ENCODE peak calls at places on chromosomes 1 and 21, in four cellular contexts. One of them, this sample, is unnamed.
A peak's percentile ranks its signal among the peaks of the same experiment; 100 is the strongest.

GRCh38 chr1:30409476-30410152 is 313.8 kb downstream of the MATN1 start:
- DNase-seq in neural progenitor cell: no peak
- DNase-seq in IMR-90: no peak
- DNase-seq in fibroblast of lung: no peak
- DNase-seq in this sample: no peak

GRCh38 chr1:227892930-227893695 is 54.6 kb downstream of the WNT9A start:
- DNase-seq in neural progenitor cell: no peak
- DNase-seq in IMR-90: no peak
- DNase-seq in fibroblast of lung: no peak
- DNase-seq in this sample: no peak

GRCh38 chr1:113792986-113793385 is 19.3 kb downstream of the RSBN1 start:
- DNase-seq in neural progenitor cell: no peak
- DNase-seq in IMR-90: peak; percentile 70
- DNase-seq in fibroblast of lung: peak; percentile 46
- DNase-seq in this sample: peak; percentile 5

GRCh38 chr1:201272838-201273237 is 10.5 kb upstream of the PKP1 start:
- DNase-seq in neural progenitor cell: no peak
- DNase-seq in IMR-90: no peak
- DNase-seq in fibroblast of lung: no peak
- DNase-seq in this sample: no peak

GRCh38 chr1:108512239-108513071 is 47.4 kb upstream of the EEIG2 start:
- DNase-seq in neural progenitor cell: peak; percentile 27
- DNase-seq in IMR-90: peak; percentile 50
- DNase-seq in fibroblast of lung: peak; percentile 68
- DNase-seq in this sample: no peak

GRCh38 chr1:183731151-183731550 is 73.8 kb upstream of the RGL1 start:
- DNase-seq in neural progenitor cell: no peak
- DNase-seq in IMR-90: no peak
- DNase-seq in fibroblast of lung: no peak
- DNase-seq in this sample: no peak

GRCh38 chr1:178632619-178633018 is 92.4 kb upstream of the RALGPS2 start:
- DNase-seq in neural progenitor cell: no peak
- DNase-seq in IMR-90: peak; percentile 72
- DNase-seq in fibroblast of lung: peak; percentile 63
- DNase-seq in this sample: peak; percentile 35

GRCh38 chr1:20411196-20411980 is 74.6 kb downstream of the CAMK2N1 start:
- DNase-seq in neural progenitor cell: no peak
- DNase-seq in IMR-90: peak; percentile 97
- DNase-seq in fibroblast of lung: peak; percentile 93
- DNase-seq in this sample: peak; percentile 91

GRCh38 chr1:152410599-152410998 is 3.5 kb downstream of the CRNN start:
- DNase-seq in neural progenitor cell: no peak
- DNase-seq in IMR-90: peak; percentile 1
- DNase-seq in fibroblast of lung: no peak
- DNase-seq in this sample: no peak

GRCh38 chr21:34639250-34639649 is 24.3 kb upstream of the RCAN1 start:
- DNase-seq in neural progenitor cell: no peak
- DNase-seq in IMR-90: no peak
- DNase-seq in fibroblast of lung: no peak
- DNase-seq in this sample: no peak

GRCh38 chr1:47926461-47926999 is 70.7 kb downstream of the TRABD2B start:
- DNase-seq in neural progenitor cell: no peak
- DNase-seq in IMR-90: no peak
- DNase-seq in fibroblast of lung: no peak
- DNase-seq in this sample: no peak

GRCh38 chr21:42561742-42562141 is 48.1 kb downstream of the SLC37A1 start:
- DNase-seq in neural progenitor cell: no peak
- DNase-seq in IMR-90: no peak
- DNase-seq in fibroblast of lung: no peak
- DNase-seq in this sample: no peak

GRCh38 chr1:22952694-22953391 is 19.8 kb downstream of the LACTBL1 start:
- DNase-seq in neural progenitor cell: no peak
- DNase-seq in IMR-90: no peak
- DNase-seq in fibroblast of lung: no peak
- DNase-seq in this sample: no peak

GRCh38 chr1:214504330-214504729 is 47.1 kb downstream of the PTPN14 start:
- DNase-seq in neural progenitor cell: no peak
- DNase-seq in IMR-90: no peak
- DNase-seq in fibroblast of lung: no peak
- DNase-seq in this sample: no peak

GRCh38 chr1:23524716-23525401 is 6.2 kb downstream of the E2F2 start:
- DNase-seq in neural progenitor cell: peak; percentile 26
- DNase-seq in IMR-90: no peak
- DNase-seq in fibroblast of lung: no peak
- DNase-seq in this sample: no peak

GRCh38 chr1:93658188-93658587 is 23.4 kb downstream of the BCAR3 start:
- DNase-seq in neural progenitor cell: no peak
- DNase-seq in IMR-90: peak; percentile 41
- DNase-seq in fibroblast of lung: no peak
- DNase-seq in this sample: peak; percentile 31

GRCh38 chr1:100502052-100502792 is 35.7 kb upstream of the GPR88 start:
- DNase-seq in neural progenitor cell: no peak
- DNase-seq in IMR-90: peak; percentile 23
- DNase-seq in fibroblast of lung: no peak
- DNase-seq in this sample: peak; percentile 36

GRCh38 chr1:89085781-89086180 is 20.8 kb upstream of the GBP1 start:
- DNase-seq in neural progenitor cell: no peak
- DNase-seq in IMR-90: peak; percentile 56
- DNase-seq in fibroblast of lung: peak; percentile 74
- DNase-seq in this sample: peak; percentile 27

GRCh38 chr1:244862354-244862698 is 2.0 kb downstream of the HNRNPU start:
- DNase-seq in neural progenitor cell: no peak
- DNase-seq in IMR-90: no peak
- DNase-seq in fibroblast of lung: no peak
- DNase-seq in this sample: peak; percentile 17

GRCh38 chr1:113684153-113684541 is 75.1 kb downstream of the PHTF1 start:
- DNase-seq in neural progenitor cell: no peak
- DNase-seq in IMR-90: peak; percentile 82
- DNase-seq in fibroblast of lung: peak; percentile 73
- DNase-seq in this sample: no peak

GRCh38 chr1:160071289-160071688 is 1.3 kb upstream of the KCNJ10 start:
- DNase-seq in neural progenitor cell: no peak
- DNase-seq in IMR-90: no peak
- DNase-seq in fibroblast of lung: no peak
- DNase-seq in this sample: no peak

GRCh38 chr1:233569636-233570035 is 44.3 kb upstream of the KCNK1 start:
- DNase-seq in neural progenitor cell: no peak
- DNase-seq in IMR-90: no peak
- DNase-seq in fibroblast of lung: peak; percentile 2
- DNase-seq in this sample: peak; percentile 8

GRCh38 chr1:151443846-151444790 is 15.2 kb downstream of the POGZ start:
- DNase-seq in neural progenitor cell: peak; percentile 69
- DNase-seq in IMR-90: peak; percentile 86
- DNase-seq in fibroblast of lung: peak; percentile 88
- DNase-seq in this sample: peak; percentile 77

GRCh38 chr1:25710583-25711347 is 89.2 kb upstream of the SELENON start:
- DNase-seq in neural progenitor cell: no peak
- DNase-seq in IMR-90: peak; percentile 66
- DNase-seq in fibroblast of lung: no peak
- DNase-seq in this sample: no peak

GRCh38 chr1:99180343-99180808 is 83.9 kb upstream of the PLPPR4 start:
- DNase-seq in neural progenitor cell: peak; percentile 80
- DNase-seq in IMR-90: peak; percentile 74
- DNase-seq in fibroblast of lung: peak; percentile 84
- DNase-seq in this sample: peak; percentile 62

GRCh38 chr1:228207381-228207810 is 448 bp upstream of the OBSCN start:
- DNase-seq in neural progenitor cell: no peak
- DNase-seq in IMR-90: no peak
- DNase-seq in fibroblast of lung: no peak
- DNase-seq in this sample: no peak

GRCh38 chr1:234961468-234962339 is 166.9 kb downstream of the TOMM20 start:
- DNase-seq in neural progenitor cell: no peak
- DNase-seq in IMR-90: peak; percentile 96
- DNase-seq in fibroblast of lung: peak; percentile 99
- DNase-seq in this sample: no peak
- H3K9ac ChIP-seq in neural progenitor cell: no peak overlapping the region
- H3K9ac ChIP-seq in IMR-90: peak overlapping the region; percentile 47
- H3K9ac ChIP-seq in fibroblast of lung: peak overlapping the region; percentile 34
- H3K9ac ChIP-seq in this sample: no peak overlapping the region

GRCh38 chr1:28566931-28567330 is 14.0 kb downstream of the TRNAU1AP start:
- DNase-seq in neural progenitor cell: no peak
- DNase-seq in IMR-90: no peak
- DNase-seq in fibroblast of lung: no peak
- DNase-seq in this sample: no peak
- H3K36me3 ChIP-seq in neural progenitor cell: no peaks in the 10 kb centered on the region
- H3K36me3 ChIP-seq in IMR-90: peaks cover 46% of the 10 kb centered on the region
- H3K36me3 ChIP-seq in fibroblast of lung: peaks cover 16% of the 10 kb centered on the region
- H3K36me3 ChIP-seq in this sample: peaks cover 52% of the 10 kb centered on the region

DNA sequence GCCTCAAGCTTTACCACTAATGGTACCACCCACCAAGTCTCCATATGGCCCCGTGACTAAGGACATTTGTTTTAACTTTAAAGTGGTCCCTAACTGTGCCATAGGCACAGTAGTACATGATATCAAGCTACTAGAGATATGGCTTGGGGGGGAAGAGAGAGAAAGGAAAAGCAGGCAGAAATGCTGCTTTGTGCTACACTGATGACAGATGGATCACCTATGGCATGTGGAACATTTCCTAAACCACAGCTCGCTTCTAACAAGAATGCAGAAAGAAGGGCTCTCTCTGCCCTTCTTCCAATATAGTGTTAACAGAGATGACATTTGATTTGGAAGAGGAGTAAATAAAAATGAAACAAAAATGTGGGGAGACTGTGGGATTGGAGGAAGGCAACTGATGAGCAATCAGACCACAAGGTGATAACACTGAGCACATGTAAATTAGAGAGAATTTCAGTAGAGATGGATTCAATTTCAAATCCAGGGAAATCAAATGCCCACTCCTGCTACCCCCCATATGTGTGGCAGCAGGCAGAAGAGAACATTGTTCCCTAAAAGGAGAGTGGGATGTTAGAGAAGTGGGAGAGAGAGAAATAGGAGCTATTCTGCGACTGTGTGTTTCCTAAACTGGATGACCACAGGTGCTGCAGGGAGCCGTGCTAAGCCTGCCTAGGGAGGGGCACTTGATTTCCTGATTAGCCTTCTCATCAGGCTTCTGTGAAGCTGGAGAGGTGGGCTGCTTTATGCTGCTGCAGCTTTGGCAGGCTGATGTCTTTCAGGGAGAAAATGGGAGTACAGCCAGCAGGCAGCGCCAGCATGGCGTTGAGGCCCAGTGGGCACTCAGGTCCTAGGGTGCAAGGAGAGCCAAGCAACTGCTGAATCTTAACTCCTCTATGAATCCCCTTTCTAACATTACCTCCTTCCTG is 75.3 kb downstream of the ZNF648 start:
- DNase-seq in neural progenitor cell: peak; percentile 21
- DNase-seq in IMR-90: no peak
- DNase-seq in fibroblast of lung: no peak
- DNase-seq in this sample: no peak
- H3K4me2 ChIP-seq in neural progenitor cell: peak overlapping the region; percentile 44
- H3K4me2 ChIP-seq in IMR-90: no peak overlapping the region
- H3K4me2 ChIP-seq in fibroblast of lung: no peak overlapping the region
- H3K4me2 ChIP-seq in this sample: no peak overlapping the region

DNA sequence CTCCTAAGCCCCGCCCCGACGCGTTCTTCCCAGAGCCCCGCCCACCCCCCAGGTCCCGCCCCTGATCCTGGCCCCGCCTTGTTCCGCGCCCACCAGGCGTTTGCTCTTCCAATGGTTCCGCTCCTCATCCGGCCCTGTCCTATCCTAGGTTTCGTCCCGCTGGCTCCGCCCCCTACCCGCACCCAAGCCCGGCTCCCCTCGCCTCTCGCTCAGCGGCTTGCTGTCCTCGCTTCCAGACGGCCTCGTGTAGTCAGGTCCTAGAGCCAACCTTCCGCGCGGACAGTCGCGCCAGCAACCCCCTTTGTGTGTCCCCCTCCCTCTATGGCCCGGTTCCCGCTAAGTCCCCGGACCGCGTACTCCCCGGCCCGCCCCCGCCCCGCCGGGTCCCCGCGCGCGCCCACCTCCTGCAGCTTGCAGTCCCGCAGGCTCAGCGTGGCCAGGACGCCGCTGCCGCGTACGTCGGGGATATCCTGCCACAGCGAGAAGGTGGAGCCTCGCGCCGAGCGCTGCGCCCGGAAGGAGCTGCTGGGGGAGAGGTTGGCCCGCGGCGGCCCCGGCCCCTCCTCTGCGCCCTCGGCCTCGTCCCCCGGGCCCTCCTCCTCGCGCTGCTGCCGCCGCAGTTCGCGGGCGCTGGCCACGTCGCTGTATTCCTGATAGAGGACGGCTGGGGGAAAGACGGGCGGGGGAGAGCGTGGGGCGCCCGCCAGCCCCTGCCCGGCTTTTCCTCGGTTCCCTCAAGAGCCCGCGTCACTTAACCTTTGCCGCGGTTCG is 5.7 kb downstream of the ARHGEF19 start:
- DNase-seq in neural progenitor cell: peak; percentile 99
- DNase-seq in IMR-90: peak; percentile 98
- DNase-seq in fibroblast of lung: peak; percentile 99
- DNase-seq in this sample: peak; percentile 91
- H3K9ac ChIP-seq in neural progenitor cell: no peak overlapping the region
- H3K9ac ChIP-seq in IMR-90: peak overlapping the region; percentile 80
- H3K9ac ChIP-seq in fibroblast of lung: peak overlapping the region; percentile 62
- H3K9ac ChIP-seq in this sample: no peak overlapping the region

GRCh38 chr1:110018396-110018795 is 16.0 kb upstream of the STRIP1 start:
- DNase-seq in neural progenitor cell: no peak
- DNase-seq in IMR-90: no peak
- DNase-seq in fibroblast of lung: no peak
- DNase-seq in this sample: no peak
- H3K36me3 ChIP-seq in neural progenitor cell: peaks cover 30% of the 10 kb centered on the region
- H3K36me3 ChIP-seq in IMR-90: peaks cover 63% of the 10 kb centered on the region
- H3K36me3 ChIP-seq in fibroblast of lung: peaks cover 21% of the 10 kb centered on the region
- H3K36me3 ChIP-seq in this sample: peaks cover 62% of the 10 kb centered on the region

GRCh38 chr1:39080884-39081265 is 54.7 kb downstream of the NDUFS5 start:
- DNase-seq in neural progenitor cell: peak; percentile 93
- DNase-seq in IMR-90: no peak
- DNase-seq in fibroblast of lung: no peak
- DNase-seq in this sample: no peak

GRCh38 chr1:39084191-39084590 is 58.0 kb downstream of the NDUFS5 start:
- DNase-seq in neural progenitor cell: no peak
- DNase-seq in IMR-90: no peak
- DNase-seq in fibroblast of lung: no peak
- DNase-seq in this sample: no peak

GRCh38 chr1:39081266-39082139 is 55.4 kb downstream of the NDUFS5 start:
- DNase-seq in neural progenitor cell: no peak
- DNase-seq in IMR-90: no peak
- DNase-seq in fibroblast of lung: no peak
- DNase-seq in this sample: no peak

GRCh38 chr1:39082811-39083576 is 56.8 kb downstream of the NDUFS5 start:
- DNase-seq in neural progenitor cell: no peak
- DNase-seq in IMR-90: no peak
- DNase-seq in fibroblast of lung: no peak
- DNase-seq in this sample: no peak

GRCh38 chr1:39082140-39082799 is 56.1 kb downstream of the NDUFS5 start:
- DNase-seq in neural progenitor cell: peak; percentile 61
- DNase-seq in IMR-90: no peak
- DNase-seq in fibroblast of lung: no peak
- DNase-seq in this sample: no peak
- H3K4me2 ChIP-seq in neural progenitor cell: peak overlapping the region; percentile 99
- H3K4me2 ChIP-seq in IMR-90: peak overlapping the region; percentile 77
- H3K4me2 ChIP-seq in fibroblast of lung: peak overlapping the region; percentile 64
- H3K4me2 ChIP-seq in this sample: peak overlapping the region; percentile 91

GRCh38 chr21:39637971-39638628 is 25.4 kb downstream of the B3GALT5 start:
- DNase-seq in neural progenitor cell: no peak
- DNase-seq in IMR-90: no peak
- DNase-seq in fibroblast of lung: no peak
- DNase-seq in this sample: no peak
- H3K9ac ChIP-seq in neural progenitor cell: no peak overlapping the region
- H3K9ac ChIP-seq in IMR-90: no peak overlapping the region
- H3K9ac ChIP-seq in fibroblast of lung: no peak overlapping the region
- H3K9ac ChIP-seq in this sample: no peak overlapping the region

GRCh38 chr1:16631248-16632043 is 18.1 kb upstream of the NBPF1 start:
- DNase-seq in neural progenitor cell: no peak
- DNase-seq in IMR-90: no peak
- DNase-seq in fibroblast of lung: no peak
- DNase-seq in this sample: no peak
- H3K36me3 ChIP-seq in neural progenitor cell: no peaks in the 10 kb centered on the region
- H3K36me3 ChIP-seq in IMR-90: peaks cover 40% of the 10 kb centered on the region
- H3K36me3 ChIP-seq in fibroblast of lung: peaks cover 27% of the 10 kb centered on the region
- H3K36me3 ChIP-seq in this sample: peaks cover 12% of the 10 kb centered on the region